ENCODE peak calls at places on chromosomes 16 and 17, in five cellular contexts. T is PC-3, I is K562, V is keratinocyte, D is fibroblast of lung. W is an unnamed sample.

GRCh38 chr17:58331815-58332719 is 3.5 kb upstream of the TSPOAP1 start:
- DNase-seq in T (no peak), I (peak), V (no peak), D (no peak), W (peak)

GRCh38 chr16:4346205-4346781 is 4.8 kb downstream of the PAM16 start:
- DNase-seq in T (no peak), I (no peak), V (no peak), D (no peak), W (no peak)

GRCh38 chr16:85205747-85206471 is 93.6 kb upstream of the CIBAR2 start:
- DNase-seq in T (no peak), I (peak), V (no peak), D (peak), W (no peak)

GRCh38 chr16:78045865-78046581 is 23.7 kb downstream of the CLEC3A start:
- DNase-seq in T (peak), I (peak), V (no peak), D (peak), W (peak)

GRCh38 chr16:31050280-31051030 is 17.1 kb downstream of the STX4 start:
- DNase-seq in T (no peak), I (no peak), V (no peak), D (no peak), W (no peak)

GRCh38 chr16:67917140-67917851 is 14.4 kb downstream of the CTRL start:
- DNase-seq in T (no peak), I (no peak), V (no peak), D (peak), W (no peak)

GRCh38 chr16:74607967-74608356 is 1.0 kb upstream of the GLG1 start:
- DNase-seq in T (no peak), I (no peak), V (no peak), D (no peak), W (no peak)

GRCh38 chr17:82648761-82649474 is 674 bp upstream of the WDR45B start:
- DNase-seq in T (peak), I (peak), V (no peak), D (no peak), W (no peak)

GRCh38 chr17:45246861-45247428 is 14.9 kb downstream of the SPATA32 start:
- DNase-seq in T (peak), I (peak), V (no peak), D (peak), W (no peak)

GRCh38 chr17:80805032-80805751 is 186.4 kb upstream of the CHMP6 start:
- DNase-seq in T (no peak), I (no peak), V (no peak), D (no peak), W (no peak)

GRCh38 chr16:30805056-30805369 is 18.0 kb upstream of the ZNF629 start:
- DNase-seq in T (no peak), I (no peak), V (no peak), D (no peak), W (no peak)

GRCh38 chr17:73787036-73787720 is 142.9 kb upstream of the SDK2 start:
- DNase-seq in T (no peak), I (no peak), V (no peak), D (no peak), W (no peak)

GRCh38 chr17:81556175-81556691 is 4.1 kb upstream of the FAAP100 start:
- DNase-seq in T (peak), I (no peak), V (no peak), D (peak), W (no peak)

GRCh38 chr17:67221062-67221998 is 23.7 kb downstream of the HELZ start:
- DNase-seq in T (peak), I (peak), V (no peak), D (peak), W (peak)

GRCh38 chr16:48384982-48385271 is 286 bp downstream of the SIAH1 start:
- DNase-seq in T (no peak), I (peak), V (no peak), D (peak), W (no peak)

GRCh38 chr17:68355093-68355492 is 63.8 kb downstream of the ARSG start:
- DNase-seq in T (peak), I (no peak), V (no peak), D (peak), W (no peak)

GRCh38 chr17:45247429-45248131 is 14.3 kb downstream of the SPATA32 start:
- DNase-seq in T (peak), I (peak), V (peak), D (peak), W (peak)

GRCh38 chr17:44920565-44920940 is 5.3 kb upstream of the GFAP start:
- DNase-seq in T (no peak), I (no peak), V (no peak), D (no peak), W (no peak)

GRCh38 chr16:7515543-7515942 is 182.9 kb downstream of the RBFOX1 start:
- DNase-seq in T (no peak), I (no peak), V (no peak), D (no peak), W (no peak)

GRCh38 chr16:87702325-87702811 is 63.4 kb downstream of the KLHDC4 start:
- DNase-seq in T (no peak), I (peak), V (no peak), D (no peak), W (no peak)
- H3K4me2 ChIP-seq in T (no peak), I (no peak), V (no peak), D (no peak), W (no peak)

GRCh38 chr16:73048292-73049050 is 543 bp upstream of the ZFHX3 start:
- DNase-seq in T (peak), I (no peak), V (no peak), D (no peak), W (no peak)
- TF ChIP-seq EZH2 in T (no peak), I (no peak), V (no peak), D (no peak), W (no peak)

GRCh38 chr16:565420-566330 is 1.1 kb upstream of the NHLRC4 start:
- DNase-seq in T (no peak), I (peak), V (no peak), D (peak), W (no peak)
- H3K4me2 ChIP-seq in T (no peak), I (peak), V (no peak), D (no peak), W (no peak)

DNA sequence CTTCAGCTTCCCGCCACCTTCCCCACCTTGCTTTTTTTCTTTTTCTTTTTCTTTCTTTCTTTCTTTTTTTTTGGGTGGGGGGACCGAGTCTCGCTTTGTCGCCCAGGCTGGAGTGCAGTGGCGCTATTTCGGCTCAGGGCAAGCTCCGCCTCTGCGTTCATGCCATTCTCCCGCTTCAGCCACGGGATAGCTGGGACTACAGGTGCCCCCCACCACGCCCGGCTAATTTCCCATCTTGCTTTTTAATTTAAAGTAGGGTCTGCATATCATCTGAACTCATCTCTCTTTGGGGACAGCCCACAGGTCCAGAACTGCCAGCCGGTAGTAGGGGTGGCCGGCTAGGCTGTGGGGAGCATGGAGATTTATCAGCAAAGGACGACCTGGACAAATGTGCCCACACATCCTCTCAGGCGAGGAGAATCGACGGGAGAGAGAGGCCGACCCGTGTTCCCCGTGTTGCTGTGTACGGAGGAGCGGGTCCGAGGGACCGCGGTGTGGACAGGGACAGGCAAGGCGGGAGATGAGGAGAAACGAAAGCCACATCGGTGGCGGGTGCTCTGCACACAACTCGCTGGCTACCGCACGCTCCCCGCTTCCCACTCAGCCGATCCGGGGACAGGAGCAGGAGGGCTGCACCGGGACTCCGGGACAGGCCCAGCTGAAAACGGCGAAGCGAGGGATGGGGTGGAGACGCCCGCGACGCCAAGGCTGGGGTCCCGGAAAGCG is 2.4 kb downstream of the MT1M start:
- DNase-seq in T (no peak), I (no peak), V (no peak), D (no peak), W (no peak)
- TF ChIP-seq EZH2 in T (no peak), I (no peak), V (no peak), D (no peak), W (no peak)

GRCh38 chr17:8166731-8167130 is 4.0 kb upstream of the VAMP2 start:
- DNase-seq in T (no peak), I (no peak), V (no peak), D (no peak), W (no peak)

GRCh38 chr17:8162232-8162996 is at the start of gene VAMP2:
- DNase-seq in T (peak), I (peak), V (no peak), D (peak), W (peak)

GRCh38 chr17:8162997-8163977 is 539 bp upstream of the VAMP2 start:
- DNase-seq in T (no peak), I (no peak), V (no peak), D (no peak), W (peak)

GRCh38 chr17:8163978-8164814 is 1.4 kb upstream of the VAMP2 start:
- DNase-seq in T (no peak), I (peak), V (no peak), D (peak), W (peak)

DNA sequence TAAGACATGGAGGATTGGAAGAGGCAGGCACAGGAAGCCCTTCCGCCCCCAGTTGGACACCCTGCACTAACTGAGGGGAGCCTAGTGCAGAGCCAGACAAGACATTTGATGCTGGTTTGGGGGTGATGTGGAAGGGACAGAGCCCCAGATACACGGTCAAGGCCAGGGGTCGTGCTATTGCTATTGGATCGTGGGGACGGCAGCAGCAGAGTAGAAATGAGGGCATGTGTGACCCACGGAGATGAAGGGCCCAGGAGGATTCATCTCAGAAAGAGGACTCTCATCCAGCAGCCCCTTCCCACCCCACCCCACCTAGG is 2.0 kb upstream of the VAMP2 start:
- DNase-seq in T (no peak), I (no peak), V (no peak), D (no peak), W (peak)
- H3K4me2 ChIP-seq in T (no peak), I (peak), V (peak), D (peak), W (peak)

GRCh38 chr17:48722201-48722907 is at the start of gene PRAC1:
- DNase-seq in T (peak), I (no peak), V (no peak), D (no peak), W (no peak)
- TF ChIP-seq EZH2 in T (no peak), I (no peak), V (peak), D (peak), W (no peak)

GRCh38 chr16:65713409-65713808 is 591.5 kb upstream of the CDH11 start:
- DNase-seq in T (no peak), I (no peak), V (no peak), D (no peak), W (no peak)
- H3K4me2 ChIP-seq in T (no peak), I (no peak), V (no peak), D (no peak), W (no peak)

DNA sequence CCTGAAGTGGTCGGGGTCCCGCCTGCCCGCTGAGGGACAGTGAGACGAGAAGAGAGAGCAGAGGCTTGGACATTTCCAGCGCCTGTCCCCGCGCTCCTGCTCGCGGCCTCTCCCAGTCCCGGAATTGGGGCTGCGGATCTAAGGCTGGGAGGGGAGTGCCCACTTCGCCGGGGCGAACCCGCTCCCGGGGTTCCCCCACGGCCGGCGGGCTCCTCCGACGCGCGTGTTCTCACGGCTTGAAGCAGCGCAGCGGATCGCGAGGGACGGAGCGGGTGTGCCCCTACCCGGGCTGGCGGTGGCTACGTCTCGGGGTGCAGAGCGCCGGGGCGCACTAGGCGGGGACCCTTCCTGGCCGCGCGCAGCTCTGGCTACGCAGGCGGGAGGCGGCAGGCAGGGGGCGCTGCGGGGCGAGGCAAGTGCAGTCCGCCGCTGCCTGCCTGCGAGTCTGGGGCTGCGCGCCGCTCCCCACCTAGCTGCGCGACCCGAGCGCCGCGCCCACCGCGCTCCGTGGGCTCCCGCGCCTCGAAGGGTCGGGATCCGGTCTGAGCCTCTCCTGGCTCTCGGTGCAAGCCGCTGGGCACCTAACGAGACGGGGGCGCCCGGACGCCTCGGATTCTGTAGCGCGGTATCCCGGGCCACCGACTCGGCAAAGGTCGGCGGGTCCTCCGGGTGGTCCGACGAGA is 1.2 kb downstream of the NGFR start:
- DNase-seq in T (peak), I (peak), V (no peak), D (peak), W (no peak)
- TF ChIP-seq EZH2 in T (no peak), I (no peak), V (no peak), D (peak), W (no peak)

W was measured in DND-41.